ENCODE peak calls at places on chromosomes 12 and 14, in eight cellular contexts. Y is HL-60, F is pancreas, G is GM06990, O is ascending aorta, Z is A673, R is AG10803, N is D721Med. W is an unnamed sample.

GRCh38 chr14:57057803-57058202 is 210.9 kb downstream of the EXOC5 start:
- DNase-seq in Y (no peak), F (peak; percentile 85), G (no peak), O (no peak), Z (peak; percentile 54), R (no peak), N (no peak), W (no peak)

GRCh38 chr12:121576851-121577391 is 3.9 kb downstream of the KDM2B start:
- DNase-seq in Y (no peak), F (no peak), G (no peak), O (no peak), Z (peak; percentile 75), R (peak; percentile 94), N (no peak), W (peak; percentile 31)

GRCh38 chr12:24797901-24798300 is 151.0 kb downstream of the BCAT1 start:
- DNase-seq in Y (no peak), F (no peak), G (no peak), O (no peak), Z (peak; percentile 25), R (no peak), N (no peak), W (no peak)

GRCh38 chr12:80778005-80778541 is 61.4 kb downstream of the MYF5 start:
- DNase-seq in Y (peak; percentile 73), F (peak; percentile 56), G (peak; percentile 89), O (no peak), Z (peak; percentile 92), R (peak; percentile 95), N (no peak), W (peak; percentile 59)

GRCh38 chr14:51735851-51736250 is 84.1 kb downstream of the FRMD6 start:
- DNase-seq in Y (no peak), F (no peak), G (no peak), O (no peak), Z (no peak), R (no peak), N (no peak), W (no peak)

GRCh38 chr12:19507823-19508222 is 68.5 kb downstream of the AEBP2 start:
- DNase-seq in Y (no peak), F (no peak), G (no peak), O (no peak), Z (peak; percentile 44), R (peak; percentile 57), N (no peak), W (no peak)

GRCh38 chr14:91891721-91892220 is 24.4 kb upstream of the TC2N start:
- DNase-seq in Y (no peak), F (no peak), G (no peak), O (no peak), Z (no peak), R (peak; percentile 78), N (no peak), W (no peak)

GRCh38 chr12:39309516-39309915 is 133.4 kb downstream of the KIF21A start:
- DNase-seq in Y (no peak), F (no peak), G (no peak), O (no peak), Z (no peak), R (no peak), N (no peak), W (no peak)

GRCh38 chr12:111942557-111942956 is 70.4 kb downstream of the TMEM116 start:
- DNase-seq in Y (peak; percentile 38), F (no peak), G (no peak), O (no peak), Z (no peak), R (peak; percentile 73), N (no peak), W (no peak)

GRCh38 chr12:122452701-122453285 is 30.3 kb upstream of the CLIP1 start:
- DNase-seq in Y (peak; percentile 9), F (no peak), G (no peak), O (no peak), Z (no peak), R (no peak), N (no peak), W (no peak)

GRCh38 chr12:121536058-121536928 is 44.5 kb downstream of the KDM2B start:
- DNase-seq in Y (peak; percentile 95), F (peak; percentile 70), G (peak; percentile 91), O (peak; percentile 66), Z (peak; percentile 94), R (peak; percentile 76), N (peak; percentile 96), W (peak; percentile 94)

GRCh38 chr12:75825686-75826085 is 205.9 kb downstream of the PHLDA1 start:
- DNase-seq in Y (no peak), F (no peak), G (no peak), O (no peak), Z (peak; percentile 28), R (peak; percentile 91), N (no peak), W (no peak)

GRCh38 chr12:16524378-16524777 is 81.6 kb downstream of the LMO3 start:
- DNase-seq in Y (no peak), F (peak; percentile 27), G (no peak), O (no peak), Z (no peak), R (no peak), N (no peak), W (no peak)

GRCh38 chr12:115088328-115088994 is 404.5 kb upstream of the TBX3 start:
- DNase-seq in Y (no peak), F (peak; percentile 78), G (no peak), O (no peak), Z (no peak), R (peak; percentile 25), N (no peak), W (no peak)

GRCh38 chr12:132813443-132813842 is 15.2 kb downstream of the GOLGA3 start:
- DNase-seq in Y (no peak), F (no peak), G (no peak), O (no peak), Z (no peak), R (no peak), N (no peak), W (no peak)

GRCh38 chr12:97288526-97288925 is 174.1 kb upstream of the RMST start:
- DNase-seq in Y (no peak), F (no peak), G (no peak), O (no peak), Z (no peak), R (no peak), N (no peak), W (no peak)

DNA sequence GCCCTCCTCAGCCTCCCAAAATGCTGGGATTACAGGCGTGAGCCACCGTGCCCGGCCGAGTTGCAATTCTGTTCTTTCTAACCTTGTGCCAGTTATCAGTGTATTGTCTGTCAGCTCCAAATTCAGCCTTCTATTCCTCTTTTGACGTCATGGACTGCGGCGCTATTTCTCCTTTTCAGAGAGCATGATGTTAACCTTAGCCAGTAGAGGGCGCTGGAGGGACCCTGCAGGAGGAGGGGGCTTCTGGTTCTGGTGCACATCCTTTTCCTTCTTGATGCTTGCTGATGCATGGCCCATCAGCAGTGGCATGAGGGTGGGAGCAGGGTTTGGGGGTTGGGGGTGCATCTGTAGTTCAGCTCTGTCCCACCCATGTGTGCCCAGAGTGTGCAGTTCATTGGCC is 179.3 kb upstream of the RMST start:
- DNase-seq in Y (no peak), F (no peak), G (no peak), O (no peak), Z (peak; percentile 30), R (no peak), N (no peak), W (no peak)
- TF ChIP-seq CTCF in Y (no peak), F (no peak), G (peak; percentile 52), O (no peak), Z (peak; percentile 61), R (no peak), N (peak; percentile 32), W (peak; percentile 7)

DNA sequence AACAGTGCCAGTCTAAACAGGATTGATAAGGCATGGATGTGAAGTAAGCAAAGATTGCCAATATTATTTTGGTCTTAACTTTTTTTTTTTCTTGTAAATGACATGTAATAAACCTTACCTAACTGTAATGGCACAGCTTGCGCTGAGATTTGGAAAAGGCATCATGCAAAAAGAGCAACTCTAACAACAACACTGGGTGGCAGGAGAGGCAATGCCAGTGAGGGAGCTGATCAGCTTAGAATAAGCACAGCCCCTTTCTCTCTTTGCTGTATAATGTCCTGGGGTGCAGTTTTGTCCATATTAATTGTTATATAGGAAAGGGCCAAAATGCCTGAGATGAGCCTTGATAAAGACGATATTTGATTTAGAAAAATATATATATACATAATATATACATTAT is 1589.7 kb upstream of the FLRT2 start:
- DNase-seq in Y (no peak), F (no peak), G (no peak), O (no peak), Z (peak; percentile 39), R (no peak), N (no peak), W (no peak)
- TF ChIP-seq CTCF in Y (no peak), F (no peak), G (no peak), O (no peak), Z (peak; percentile 44), R (no peak), N (peak; percentile 29), W (no peak)

DNA sequence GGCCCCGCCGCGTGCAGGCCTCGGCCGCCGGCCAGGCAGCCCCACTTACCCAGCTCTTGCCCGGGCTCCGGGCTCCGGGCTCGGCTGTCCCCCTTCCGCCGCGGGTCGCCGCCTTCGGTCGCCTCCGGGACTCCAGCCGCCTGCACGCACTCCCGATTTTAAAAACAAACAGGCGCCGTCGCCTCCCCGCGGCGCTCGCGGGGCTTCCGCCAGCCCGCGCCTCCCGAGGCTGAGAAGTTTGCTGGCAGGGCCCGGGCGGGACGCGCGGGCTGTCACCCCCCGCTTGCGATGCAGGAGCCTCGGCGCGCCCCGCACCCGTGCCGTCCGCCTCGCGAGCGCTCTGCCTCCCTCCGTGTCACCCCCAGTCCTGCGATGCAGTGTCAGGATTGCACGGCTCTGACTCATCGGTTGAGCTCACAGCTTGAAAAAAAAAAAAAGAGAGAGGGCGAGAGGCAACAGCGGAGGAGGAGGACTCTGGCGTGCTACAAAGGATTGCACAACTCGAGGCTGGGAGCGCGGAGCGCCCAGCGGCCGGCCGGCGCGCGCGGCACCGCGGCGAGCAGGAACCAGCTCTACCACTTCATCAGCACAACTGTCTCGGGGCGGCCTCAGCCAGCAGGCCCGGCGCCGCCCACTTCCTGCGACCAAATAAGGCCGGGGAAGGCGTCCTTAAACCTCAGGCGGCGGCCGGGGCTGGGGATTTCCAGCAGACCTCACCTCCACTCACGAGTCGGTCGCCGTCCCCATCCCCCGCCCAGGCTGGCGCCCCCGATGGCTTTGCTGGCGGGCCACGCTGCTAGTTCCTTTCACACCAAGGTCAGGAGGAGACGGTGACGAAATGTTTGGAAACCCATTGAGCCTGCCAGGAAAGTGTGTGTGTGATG is 45.8 kb upstream of the PNMA1 start:
- DNase-seq in Y (peak; percentile 90), F (peak; percentile 98), G (peak; percentile 97), O (peak; percentile 96), Z (peak; percentile 97), R (peak; percentile 99), N (peak; percentile 89), W (peak; percentile 92)
- TF ChIP-seq CTCF in Y (no peak), F (no peak), G (no peak), O (no peak), Z (no peak), R (peak; percentile 1), N (no peak), W (no peak)

DNA sequence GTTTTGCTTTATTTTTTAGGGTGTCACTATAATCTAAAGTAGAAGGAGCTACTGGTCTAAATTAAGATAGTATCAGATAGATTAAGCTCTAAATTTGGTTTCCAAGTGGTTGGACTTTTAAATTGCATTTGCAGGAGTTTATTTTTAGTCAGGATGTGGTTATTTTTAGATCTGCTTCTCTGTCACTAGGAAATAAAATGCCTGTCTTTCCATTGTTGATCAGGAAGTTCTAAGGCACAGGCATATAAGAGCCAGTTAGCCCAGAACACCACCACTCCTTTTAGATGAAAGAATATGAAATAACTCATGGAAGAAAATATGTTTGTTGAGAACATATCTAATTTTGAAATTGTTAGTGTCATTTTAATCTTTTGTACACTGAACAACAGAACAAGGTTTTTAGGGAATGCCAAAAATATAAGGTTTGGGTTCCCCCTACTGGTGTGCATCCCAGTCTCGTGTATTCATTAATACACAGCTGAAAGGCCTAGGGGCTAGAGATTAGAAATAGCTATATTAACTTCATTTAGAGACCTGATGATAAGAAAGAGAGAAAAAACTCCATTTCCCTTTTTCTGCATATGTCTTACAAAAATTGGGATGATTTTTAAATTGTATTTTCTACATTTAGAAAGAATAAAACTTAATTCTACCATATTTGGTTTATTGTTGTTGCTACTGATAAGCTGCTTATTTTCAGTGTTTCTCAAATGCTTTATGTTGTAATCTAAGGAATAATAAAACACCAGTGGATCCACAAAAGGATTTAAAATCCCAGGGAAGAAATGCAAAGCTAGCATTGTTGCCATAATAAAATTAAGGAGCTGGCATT is 67.2 kb downstream of the RIC8B start:
- DNase-seq in Y (peak; percentile 20), F (peak; percentile 21), G (no peak), O (no peak), Z (peak; percentile 73), R (peak; percentile 46), N (no peak), W (peak; percentile 50)
- TF ChIP-seq CTCF in Y (no peak), F (no peak), G (peak; percentile 40), O (peak; percentile 60), Z (peak; percentile 86), R (peak; percentile 75), N (peak; percentile 83), W (peak; percentile 64)

W was measured in GM10248.